ENCODE peak calls at places on chromosomes 13 and 19, in seven cellular contexts. One of them, this sample, is unnamed.
A peak's percentile ranks its signal among the peaks of the same experiment; 100 is the strongest.

GRCh38 chr13:39943711-39944110 is 288.2 kb downstream of the COG6 start:
- DNase-seq in dorsolateral prefrontal cortex: no peak
- DNase-seq in adrenal gland: no peak
- DNase-seq in Peyer's patch: no peak
- DNase-seq in PC-3: no peak
- DNase-seq in IMR-90: no peak
- DNase-seq in uterus: no peak
- DNase-seq in this sample: no peak

GRCh38 chr19:29875931-29876330 is 64.1 kb downstream of the CCNE1 start:
- DNase-seq in IMR-90: no peak
- DNase-seq in PC-3: no peak
- DNase-seq in Peyer's patch: no peak
- DNase-seq in dorsolateral prefrontal cortex: no peak
- DNase-seq in uterus: no peak
- DNase-seq in adrenal gland: no peak
- DNase-seq in this sample: no peak

GRCh38 chr13:74132152-74132767 is 1.9 kb downstream of the KLF12 start:
- DNase-seq in dorsolateral prefrontal cortex: no peak
- DNase-seq in PC-3: peak; percentile 48
- DNase-seq in adrenal gland: no peak
- DNase-seq in Peyer's patch: peak; percentile 46
- DNase-seq in IMR-90: peak; percentile 39
- DNase-seq in uterus: no peak
- DNase-seq in this sample: no peak

GRCh38 chr13:105220886-105221285 is 1314.6 kb downstream of the EFNB2 start:
- DNase-seq in adrenal gland: no peak
- DNase-seq in uterus: no peak
- DNase-seq in IMR-90: peak; percentile 52
- DNase-seq in PC-3: no peak
- DNase-seq in Peyer's patch: no peak
- DNase-seq in dorsolateral prefrontal cortex: no peak
- DNase-seq in this sample: no peak

GRCh38 chr13:29830000-29830399 is 20.4 kb downstream of the UBL3 start:
- DNase-seq in PC-3: no peak
- DNase-seq in Peyer's patch: no peak
- DNase-seq in dorsolateral prefrontal cortex: no peak
- DNase-seq in adrenal gland: no peak
- DNase-seq in uterus: no peak
- DNase-seq in IMR-90: no peak
- DNase-seq in this sample: no peak

GRCh38 chr13:80048802-80049201 is 292.1 kb downstream of the SPRY2 start:
- DNase-seq in IMR-90: peak; percentile 98
- DNase-seq in dorsolateral prefrontal cortex: peak; percentile 32
- DNase-seq in PC-3: peak; percentile 91
- DNase-seq in adrenal gland: peak; percentile 86
- DNase-seq in Peyer's patch: peak; percentile 57
- DNase-seq in uterus: peak; percentile 77
- DNase-seq in this sample: peak; percentile 84

GRCh38 chr13:31767175-31767900 is 28.0 kb downstream of the RXFP2 start:
- DNase-seq in PC-3: no peak
- DNase-seq in Peyer's patch: no peak
- DNase-seq in uterus: no peak
- DNase-seq in IMR-90: peak; percentile 84
- DNase-seq in adrenal gland: no peak
- DNase-seq in dorsolateral prefrontal cortex: no peak
- DNase-seq in this sample: peak; percentile 48

GRCh38 chr19:51901860-51902259 is 3.0 kb downstream of the ZNF649 start:
- DNase-seq in PC-3: no peak
- DNase-seq in dorsolateral prefrontal cortex: no peak
- DNase-seq in uterus: no peak
- DNase-seq in Peyer's patch: no peak
- DNase-seq in adrenal gland: no peak
- DNase-seq in IMR-90: no peak
- DNase-seq in this sample: no peak

GRCh38 chr13:110424596-110425443 is 117.7 kb downstream of the COL4A2 start:
- DNase-seq in IMR-90: peak; percentile 68
- DNase-seq in dorsolateral prefrontal cortex: no peak
- DNase-seq in Peyer's patch: no peak
- DNase-seq in uterus: no peak
- DNase-seq in PC-3: no peak
- DNase-seq in adrenal gland: no peak
- DNase-seq in this sample: peak; percentile 26

GRCh38 chr13:40764587-40765403 is 6.2 kb downstream of the MRPS31 start:
- DNase-seq in IMR-90: no peak
- DNase-seq in uterus: no peak
- DNase-seq in PC-3: no peak
- DNase-seq in adrenal gland: no peak
- DNase-seq in dorsolateral prefrontal cortex: no peak
- DNase-seq in Peyer's patch: no peak
- DNase-seq in this sample: no peak

GRCh38 chr13:111245781-111246384 is 74.6 kb upstream of the TEX29 start:
- DNase-seq in dorsolateral prefrontal cortex: no peak
- DNase-seq in Peyer's patch: no peak
- DNase-seq in PC-3: no peak
- DNase-seq in uterus: no peak
- DNase-seq in IMR-90: peak; percentile 56
- DNase-seq in adrenal gland: no peak
- DNase-seq in this sample: no peak

GRCh38 chr13:94233401-94233800 is 246.1 kb downstream of the DCT start:
- DNase-seq in Peyer's patch: no peak
- DNase-seq in uterus: peak; percentile 24
- DNase-seq in dorsolateral prefrontal cortex: no peak
- DNase-seq in PC-3: peak; percentile 80
- DNase-seq in adrenal gland: peak; percentile 68
- DNase-seq in IMR-90: peak; percentile 96
- DNase-seq in this sample: peak; percentile 79

GRCh38 chr13:110298566-110299321 is 8.2 kb downstream of the COL4A1 start:
- DNase-seq in IMR-90: no peak
- DNase-seq in Peyer's patch: no peak
- DNase-seq in PC-3: no peak
- DNase-seq in uterus: peak; percentile 37
- DNase-seq in dorsolateral prefrontal cortex: no peak
- DNase-seq in adrenal gland: peak; percentile 61
- DNase-seq in this sample: no peak

GRCh38 chr13:43551897-43552456 is 234.8 kb downstream of the ENOX1 start:
- DNase-seq in uterus: no peak
- DNase-seq in dorsolateral prefrontal cortex: no peak
- DNase-seq in IMR-90: no peak
- DNase-seq in adrenal gland: no peak
- DNase-seq in Peyer's patch: no peak
- DNase-seq in PC-3: no peak
- DNase-seq in this sample: no peak

GRCh38 chr19:34513767-34514166 is 32.2 kb downstream of the WTIP start:
- DNase-seq in Peyer's patch: no peak
- DNase-seq in IMR-90: no peak
- DNase-seq in uterus: no peak
- DNase-seq in adrenal gland: no peak
- DNase-seq in dorsolateral prefrontal cortex: no peak
- DNase-seq in PC-3: no peak
- DNase-seq in this sample: no peak

GRCh38 chr19:35303357-35303915 is 11.5 kb downstream of the MAG start:
- DNase-seq in IMR-90: no peak
- DNase-seq in dorsolateral prefrontal cortex: no peak
- DNase-seq in PC-3: no peak
- DNase-seq in Peyer's patch: no peak
- DNase-seq in adrenal gland: no peak
- DNase-seq in uterus: no peak
- DNase-seq in this sample: no peak

GRCh38 chr19:28619842-28620429 is 593.0 kb downstream of the UQCRFS1 start:
- DNase-seq in PC-3: no peak
- DNase-seq in adrenal gland: no peak
- DNase-seq in IMR-90: no peak
- DNase-seq in Peyer's patch: no peak
- DNase-seq in uterus: no peak
- DNase-seq in dorsolateral prefrontal cortex: no peak
- DNase-seq in this sample: no peak

DNA sequence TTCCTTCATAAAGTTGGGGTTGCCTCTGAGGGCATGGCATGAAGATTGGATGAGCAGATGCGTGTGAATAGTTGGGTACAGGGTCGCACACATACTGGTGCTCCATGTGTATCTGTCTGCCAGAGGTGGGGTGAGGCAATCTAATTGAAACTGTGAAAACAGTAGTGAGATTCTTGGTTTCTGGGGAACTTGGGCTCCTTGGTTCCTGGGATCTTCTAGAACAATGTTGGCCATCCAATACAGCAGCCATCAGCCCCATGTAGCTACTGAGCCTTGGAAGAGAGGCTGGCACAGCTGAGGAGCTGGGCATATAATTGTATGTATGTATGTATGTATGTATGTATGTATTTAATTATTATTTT is 616 bp downstream of the FCHO1 start:
- DNase-seq in IMR-90: no peak
- DNase-seq in PC-3: no peak
- DNase-seq in adrenal gland: no peak
- DNase-seq in Peyer's patch: no peak
- DNase-seq in dorsolateral prefrontal cortex: no peak
- DNase-seq in uterus: no peak
- DNase-seq in this sample: no peak
- H3K4me3 ChIP-seq in IMR-90: no peak overlapping the region
- H3K4me3 ChIP-seq in PC-3: no peak overlapping the region
- H3K4me3 ChIP-seq in adrenal gland: no peak overlapping the region
- H3K4me3 ChIP-seq in Peyer's patch: peak overlapping the region; percentile 47
- H3K4me3 ChIP-seq in dorsolateral prefrontal cortex: peak overlapping the region; percentile 96
- H3K4me3 ChIP-seq in uterus: no peak overlapping the region
- H3K4me3 ChIP-seq in this sample: no peak overlapping the region

DNA sequence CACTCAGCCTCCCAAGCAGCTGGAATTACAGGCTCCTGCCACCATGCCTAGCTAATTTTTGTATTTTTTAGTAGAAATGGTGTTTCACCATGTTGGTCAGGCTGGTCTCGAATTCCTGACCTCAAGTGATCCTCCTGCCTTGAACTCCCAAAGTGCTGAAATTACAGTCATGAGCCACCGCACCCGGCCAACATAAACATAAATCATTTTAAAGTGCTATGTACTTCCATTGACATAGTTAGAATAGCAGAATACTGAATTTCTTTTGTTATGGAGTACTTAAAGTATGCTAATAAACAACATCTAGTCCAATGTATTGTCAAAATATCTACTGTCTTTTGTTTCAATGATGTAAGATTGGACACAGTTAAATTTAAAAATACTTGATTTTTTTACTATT is 539.0 kb downstream of the PCDH9 start:
- DNase-seq in dorsolateral prefrontal cortex: no peak
- DNase-seq in uterus: no peak
- DNase-seq in Peyer's patch: no peak
- DNase-seq in IMR-90: no peak
- DNase-seq in PC-3: no peak
- DNase-seq in adrenal gland: no peak
- DNase-seq in this sample: no peak
- H3K27ac ChIP-seq in dorsolateral prefrontal cortex: no peak overlapping the region
- H3K27ac ChIP-seq in uterus: no peak overlapping the region
- H3K27ac ChIP-seq in Peyer's patch: no peak overlapping the region
- H3K27ac ChIP-seq in IMR-90: no peak overlapping the region
- H3K27ac ChIP-seq in PC-3: no peak overlapping the region
- H3K27ac ChIP-seq in adrenal gland: no peak overlapping the region
- H3K27ac ChIP-seq in this sample: no peak overlapping the region

GRCh38 chr19:17688853-17689595 is 870 bp upstream of the UNC13A start:
- DNase-seq in dorsolateral prefrontal cortex: no peak
- DNase-seq in PC-3: no peak
- DNase-seq in Peyer's patch: no peak
- DNase-seq in adrenal gland: no peak
- DNase-seq in uterus: no peak
- DNase-seq in IMR-90: no peak
- DNase-seq in this sample: no peak
- H3K4me3 ChIP-seq in dorsolateral prefrontal cortex: peak overlapping the region; percentile 71
- H3K4me3 ChIP-seq in PC-3: no peak overlapping the region
- H3K4me3 ChIP-seq in Peyer's patch: no peak overlapping the region
- H3K4me3 ChIP-seq in adrenal gland: no peak overlapping the region
- H3K4me3 ChIP-seq in uterus: no peak overlapping the region
- H3K4me3 ChIP-seq in IMR-90: no peak overlapping the region
- H3K4me3 ChIP-seq in this sample: no peak overlapping the region

GRCh38 chr13:24071423-24072075 is 89.0 kb upstream of the SPATA13 start:
- DNase-seq in uterus: no peak
- DNase-seq in adrenal gland: no peak
- DNase-seq in IMR-90: peak; percentile 48
- DNase-seq in Peyer's patch: no peak
- DNase-seq in dorsolateral prefrontal cortex: no peak
- DNase-seq in PC-3: peak; percentile 60
- DNase-seq in this sample: no peak
- H3K27ac ChIP-seq in uterus: peak overlapping the region; percentile 77
- H3K27ac ChIP-seq in adrenal gland: no peak overlapping the region
- H3K27ac ChIP-seq in IMR-90: no peak overlapping the region
- H3K27ac ChIP-seq in Peyer's patch: no peak overlapping the region
- H3K27ac ChIP-seq in dorsolateral prefrontal cortex: no peak overlapping the region
- H3K27ac ChIP-seq in PC-3: no peak overlapping the region
- H3K27ac ChIP-seq in this sample: no peak overlapping the region

GRCh38 chr13:59534806-59535205 is 628.9 kb downstream of the DIAPH3 start:
- DNase-seq in adrenal gland: no peak
- DNase-seq in PC-3: no peak
- DNase-seq in IMR-90: no peak
- DNase-seq in uterus: no peak
- DNase-seq in dorsolateral prefrontal cortex: no peak
- DNase-seq in Peyer's patch: no peak
- DNase-seq in this sample: no peak
- H3K4me3 ChIP-seq in adrenal gland: no peak overlapping the region
- H3K4me3 ChIP-seq in PC-3: no peak overlapping the region
- H3K4me3 ChIP-seq in IMR-90: no peak overlapping the region
- H3K4me3 ChIP-seq in uterus: no peak overlapping the region
- H3K4me3 ChIP-seq in dorsolateral prefrontal cortex: no peak overlapping the region
- H3K4me3 ChIP-seq in Peyer's patch: no peak overlapping the region
- H3K4me3 ChIP-seq in this sample: no peak overlapping the region

GRCh38 chr13:45339399-45339798 is 1.6 kb downstream of the TPT1 start:
- DNase-seq in adrenal gland: no peak
- DNase-seq in Peyer's patch: no peak
- DNase-seq in PC-3: no peak
- DNase-seq in uterus: no peak
- DNase-seq in dorsolateral prefrontal cortex: no peak
- DNase-seq in IMR-90: no peak
- DNase-seq in this sample: no peak
- H3K27ac ChIP-seq in adrenal gland: no peak overlapping the region
- H3K27ac ChIP-seq in Peyer's patch: no peak overlapping the region
- H3K27ac ChIP-seq in PC-3: no peak overlapping the region
- H3K27ac ChIP-seq in uterus: peak overlapping the region; percentile 100
- H3K27ac ChIP-seq in dorsolateral prefrontal cortex: no peak overlapping the region
- H3K27ac ChIP-seq in IMR-90: no peak overlapping the region
- H3K27ac ChIP-seq in this sample: no peak overlapping the region